ENCODE peak calls at places on chromosomes 13 and 19, in five cellular contexts. E is AG04450; P is astrocyte of the hippocampus; W is RWPE1; I is stimulated activated CD4-positive, alpha-beta T cell treated with anti-CD3 and anti-CD28 coated beads, Interleukin-1b, Interleukin-23, amount 100 ng/mL, for 1 hour. J is an unnamed sample.
A peak's percentile ranks its signal among the peaks of the same experiment; 100 is the strongest.

GRCh38 chr13:91406619-91407018 is 8.2 kb downstream of the GPC5 start:
- DNase-seq in E (no peak), P (peak; percentile 50), I (no peak), W (peak; percentile 3), J (no peak)

GRCh38 chr13:52852444-52852843 is 4.0 kb upstream of the PCDH8 start:
- DNase-seq in E (no peak), P (no peak), W (no peak), I (no peak), J (no peak)

GRCh38 chr19:48452255-48452654 is 3.1 kb upstream of the KCNJ14 start:
- DNase-seq in I (no peak), E (no peak), W (no peak), P (no peak), J (no peak)

GRCh38 chr13:51781246-51782022 is 22.5 kb downstream of the DHRS12 start:
- DNase-seq in E (no peak), P (peak; percentile 43), W (peak; percentile 34), I (no peak), J (no peak)

GRCh38 chr13:108227651-108228272 is 9.6 kb downstream of the ABHD13 start:
- DNase-seq in W (peak; percentile 21), E (no peak), P (peak; percentile 65), I (no peak), J (no peak)

GRCh38 chr13:109669956-109670355 is 116.4 kb downstream of the IRS2 start:
- DNase-seq in W (no peak), I (no peak), E (no peak), P (no peak), J (no peak)

GRCh38 chr13:30898721-30899188 is 7.3 kb upstream of the MEDAG start:
- DNase-seq in E (peak; percentile 89), W (peak; percentile 15), I (no peak), P (peak; percentile 82), J (no peak)

GRCh38 chr13:113408562-113408961 is 44.6 kb upstream of the GRTP1 start:
- DNase-seq in E (no peak), I (no peak), W (no peak), P (no peak), J (no peak)

GRCh38 chr13:84821261-84821660 is 939.0 kb upstream of the SLITRK1 start:
- DNase-seq in I (no peak), E (no peak), W (no peak), P (no peak), J (no peak)

GRCh38 chr19:29686285-29686805 is 21.1 kb downstream of the PLEKHF1 start:
- DNase-seq in I (no peak), W (no peak), E (no peak), P (no peak), J (no peak)

GRCh38 chr13:89066868-89067466 is 1395.8 kb downstream of the SLITRK5 start:
- DNase-seq in I (no peak), P (peak; percentile 59), E (no peak), W (peak; percentile 2), J (peak; percentile 11)